ENCODE peak calls at places on chromosomes 5 and 9, in six cellular contexts. M is glutamatergic neuron; P is stimulated activated CD8-positive, alpha-beta memory T cell treated with anti-CD3 and anti-CD28 coated beads, Interleukin-12 subunit alpha, Interleukin-12 subunit beta, amount 100 ng/mL, for 1 hour; G is DMS153; B is NCI-H460; O is body of pancreas. T is an unnamed sample.

GRCh38 chr5:19862711-19863110 is 125.3 kb downstream of the CDH18 start:
- DNase-seq in M (no peak), P (no peak), G (no peak), O (no peak), B (no peak), T (no peak)

GRCh38 chr9:138097501-138097991 is 220.0 kb downstream of the CACNA1B start:
- DNase-seq in P (no peak), B (no peak), O (no peak), M (no peak), G (no peak), T (no peak)

GRCh38 chr9:89153618-89154017 is 25.0 kb downstream of the SHC3 start:
- DNase-seq in P (no peak), M (no peak), G (no peak), B (no peak), O (peak), T (peak)

GRCh38 chr9:22447607-22448305 is 1.1 kb downstream of the DMRTA1 start:
- DNase-seq in G (no peak), P (no peak), O (peak), M (no peak), B (no peak), T (peak)

GRCh38 chr5:96157841-96158291 is 196.2 kb upstream of the ELL2 start:
- DNase-seq in B (no peak), P (no peak), O (no peak), M (no peak), G (no peak), T (peak)

GRCh38 chr9:100700689-100701318 is 122.9 kb downstream of the CAVIN4 start:
- DNase-seq in O (peak), P (no peak), B (peak), M (no peak), G (peak), T (no peak)

GRCh38 chr5:114473541-114473940 is 111.7 kb downstream of the KCNN2 start:
- DNase-seq in B (no peak), O (peak), P (no peak), M (no peak), G (no peak), T (no peak)

GRCh38 chr5:51816427-51816826 is 433.2 kb downstream of the ISL1 start:
- DNase-seq in M (no peak), P (no peak), B (no peak), G (no peak), O (no peak), T (no peak)

GRCh38 chr5:135353952-135354721 is 44.9 kb downstream of the MACROH2A1 start:
- DNase-seq in G (no peak), M (no peak), P (no peak), B (no peak), O (no peak), T (peak)

GRCh38 chr5:139787568-139788293 is 7.9 kb upstream of the PSD2 start:
- DNase-seq in O (peak), B (peak), G (peak), P (peak), M (peak), T (peak)

GRCh38 chr5:37860206-37860605 is 20.4 kb upstream of the GDNF start:
- DNase-seq in O (no peak), M (no peak), B (no peak), G (no peak), P (no peak), T (no peak)

GRCh38 chr9:70564464-70565190 is 150.2 kb upstream of the KLF9 start:
- DNase-seq in B (no peak), P (no peak), O (no peak), G (no peak), M (no peak), T (no peak)

GRCh38 chr9:110623462-110624025 is 44.0 kb upstream of the SVEP1 start:
- DNase-seq in B (peak), G (peak), O (peak), M (no peak), P (no peak), T (peak)

GRCh38 chr9:96379461-96379860 is 4.0 kb downstream of the SLC35D2 start:
- DNase-seq in O (no peak), M (no peak), P (no peak), B (no peak), G (no peak), T (no peak)